ENCODE peak calls at places on chromosome 20, in eight cellular contexts. W, C, J, X, P, B, L and G are unnamed samples.

GRCh38 chr20:1671891-1672669 is 14.5 kb upstream of the SIRPG start:
- DNase-seq in W (no peak), C (no peak), J (no peak), X (no peak), P (no peak), B (no peak), L (no peak), G (no peak)

GRCh38 chr20:59010995-59011873 is 4.2 kb upstream of the CTSZ start:
- DNase-seq in W (no peak), C (no peak), J (no peak), X (no peak), P (no peak), B (no peak), L (no peak), G (no peak)

GRCh38 chr20:58707770-58708169 is 15.2 kb downstream of the NPEPL1 start:
- DNase-seq in W (peak; percentile 36), C (no peak), J (no peak), X (no peak), P (no peak), B (no peak), L (no peak), G (no peak)

GRCh38 chr20:5608448-5609161 is 141.6 kb upstream of the SHLD1 start:
- DNase-seq in W (no peak), C (no peak), J (no peak), X (no peak), P (no peak), B (no peak), L (no peak), G (no peak)

GRCh38 chr20:57008217-57008616 is 258.2 kb downstream of the BMP7 start:
- DNase-seq in W (no peak), C (no peak), J (no peak), X (no peak), P (no peak), B (peak; percentile 66), L (no peak), G (no peak)

GRCh38 chr20:51953731-51954340 is 151.5 kb upstream of the SALL4 start:
- DNase-seq in W (no peak), C (no peak), J (no peak), X (no peak), P (peak; percentile 10), B (no peak), L (no peak), G (no peak)

GRCh38 chr20:57198359-57199072 is 67.9 kb downstream of the BMP7 start:
- DNase-seq in W (no peak), C (no peak), J (peak; percentile 39), X (no peak), P (no peak), B (no peak), L (no peak), G (no peak)

GRCh38 chr20:9532069-9532809 is 17.8 kb downstream of the LAMP5 start:
- DNase-seq in W (no peak), C (no peak), J (no peak), X (no peak), P (no peak), B (no peak), L (no peak), G (no peak)

GRCh38 chr20:7980332-7981046 is 39.1 kb downstream of the TMX4 start:
- DNase-seq in W (no peak), C (peak; percentile 59), J (peak; percentile 8), X (no peak), P (peak; percentile 36), B (no peak), L (peak; percentile 34), G (no peak)

GRCh38 chr20:1934578-1935573 is 39.7 kb downstream of the SIRPA start:
- DNase-seq in W (no peak), C (no peak), J (no peak), X (no peak), P (no peak), B (peak; percentile 80), L (no peak), G (peak; percentile 94)

GRCh38 chr20:4502756-4503155 is 219.0 kb upstream of the PRND start:
- DNase-seq in W (no peak), C (no peak), J (no peak), X (no peak), P (no peak), B (no peak), L (no peak), G (no peak)

GRCh38 chr20:10802201-10802600 is 128.4 kb upstream of the JAG1 start:
- DNase-seq in W (no peak), C (no peak), J (no peak), X (no peak), P (no peak), B (no peak), L (no peak), G (no peak)

DNA sequence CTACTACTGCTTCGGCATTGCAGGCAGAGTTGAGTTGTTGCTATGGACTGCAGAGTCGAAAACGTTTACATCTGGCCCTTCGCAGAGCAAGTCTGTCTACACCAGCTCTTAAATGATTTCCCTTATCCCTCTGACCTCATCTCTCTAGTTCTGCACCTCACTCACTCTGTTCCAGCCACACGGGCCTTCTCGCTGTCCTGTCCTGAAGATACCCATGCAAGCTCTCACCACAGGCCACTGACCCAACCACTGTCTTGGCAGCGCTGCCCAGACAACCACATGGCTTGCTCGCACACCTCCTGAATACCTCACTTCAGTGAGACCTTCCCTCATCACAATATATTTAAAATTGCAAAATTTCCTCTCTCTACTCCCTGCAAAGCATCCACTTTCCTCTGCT is 31.4 kb downstream of the B4GALT5 start:
- DNase-seq in W (no peak), C (no peak), J (no peak), X (no peak), P (no peak), B (no peak), L (no peak), G (no peak)
- H3K4me1 ChIP-seq in W (peaks cover 100% of the 10 kb centered on the region), C (no peaks in the 10 kb centered on the region), J (peaks cover 28% of the 10 kb centered on the region), X (no peaks in the 10 kb centered on the region), P (peaks cover 47% of the 10 kb centered on the region), B (peaks cover 6% of the 10 kb centered on the region), L (peaks cover 7% of the 10 kb centered on the region), G (peaks cover 15% of the 10 kb centered on the region)

DNA sequence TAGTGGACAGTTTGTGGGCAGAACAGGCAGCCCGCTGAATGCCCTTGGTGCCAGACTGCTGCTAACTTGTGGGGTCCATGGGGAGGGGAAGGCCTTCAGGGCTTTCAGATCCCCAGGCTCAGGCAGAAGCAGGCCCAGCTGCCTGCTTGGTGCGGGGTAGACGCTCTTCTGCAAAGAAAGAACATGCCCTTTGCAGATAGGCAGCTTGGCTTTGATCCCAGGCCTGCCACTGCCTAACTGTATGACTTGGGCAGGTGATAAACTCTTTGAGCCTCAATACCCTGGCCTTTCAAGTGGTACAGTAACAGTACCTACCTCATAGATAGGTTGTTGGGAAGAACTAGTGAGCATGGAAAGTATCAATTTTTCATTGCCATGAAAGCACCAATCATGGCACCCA is 28.4 kb downstream of the CHMP4B start:
- DNase-seq in W (no peak), C (no peak), J (no peak), X (no peak), P (no peak), B (no peak), L (no peak), G (peak; percentile 74)
- H3K4me1 ChIP-seq in W (peaks cover 96% of the 10 kb centered on the region), C (peaks cover 68% of the 10 kb centered on the region), J (no peaks in the 10 kb centered on the region), X (peaks cover 73% of the 10 kb centered on the region), P (peaks cover 44% of the 10 kb centered on the region), B (peaks cover 5% of the 10 kb centered on the region), L (peaks cover 3% of the 10 kb centered on the region), G (peaks cover 34% of the 10 kb centered on the region)

GRCh38 chr20:43750774-43751166 is 24.0 kb upstream of the GTSF1L start:
- DNase-seq in W (no peak), C (no peak), J (no peak), X (no peak), P (no peak), B (no peak), L (no peak), G (no peak)

GRCh38 chr20:43751167-43752050 is 24.6 kb upstream of the GTSF1L start:
- DNase-seq in W (no peak), C (peak; percentile 49), J (no peak), X (peak; percentile 65), P (peak; percentile 55), B (no peak), L (no peak), G (no peak)

GRCh38 chr20:43748274-43748673 is 21.5 kb upstream of the GTSF1L start:
- DNase-seq in W (no peak), C (no peak), J (no peak), X (no peak), P (no peak), B (no peak), L (no peak), G (no peak)

GRCh38 chr20:43752051-43752360 is 25.2 kb upstream of the GTSF1L start:
- DNase-seq in W (no peak), C (no peak), J (no peak), X (peak; percentile 33), P (no peak), B (no peak), L (no peak), G (no peak)

GRCh38 chr20:43749734-43750294 is 23.0 kb upstream of the GTSF1L start:
- DNase-seq in W (peak; percentile 96), C (peak; percentile 87), J (peak; percentile 70), X (peak; percentile 94), P (peak; percentile 73), B (peak; percentile 38), L (peak; percentile 82), G (peak; percentile 90)
- H3K4me1 ChIP-seq in W (peaks cover 78% of the 10 kb centered on the region), C (peaks cover 35% of the 10 kb centered on the region), J (no peaks in the 10 kb centered on the region), X (peaks cover 18% of the 10 kb centered on the region), P (peaks cover 51% of the 10 kb centered on the region), B (no peaks in the 10 kb centered on the region), L (no peaks in the 10 kb centered on the region), G (no peaks in the 10 kb centered on the region)

GRCh38 chr20:63536241-63536977 is 767 bp downstream of the PTK6 start:
- DNase-seq in W (peak; percentile 85), C (no peak), J (peak; percentile 31), X (no peak), P (no peak), B (no peak), L (no peak), G (peak; percentile 58)
- H3K4me1 ChIP-seq in W (peaks cover 68% of the 10 kb centered on the region), C (peaks cover 23% of the 10 kb centered on the region), J (peaks cover 21% of the 10 kb centered on the region), X (peaks cover 21% of the 10 kb centered on the region), P (peaks cover 23% of the 10 kb centered on the region), B (no peaks in the 10 kb centered on the region), L (no peaks in the 10 kb centered on the region), G (no peaks in the 10 kb centered on the region)

DNA sequence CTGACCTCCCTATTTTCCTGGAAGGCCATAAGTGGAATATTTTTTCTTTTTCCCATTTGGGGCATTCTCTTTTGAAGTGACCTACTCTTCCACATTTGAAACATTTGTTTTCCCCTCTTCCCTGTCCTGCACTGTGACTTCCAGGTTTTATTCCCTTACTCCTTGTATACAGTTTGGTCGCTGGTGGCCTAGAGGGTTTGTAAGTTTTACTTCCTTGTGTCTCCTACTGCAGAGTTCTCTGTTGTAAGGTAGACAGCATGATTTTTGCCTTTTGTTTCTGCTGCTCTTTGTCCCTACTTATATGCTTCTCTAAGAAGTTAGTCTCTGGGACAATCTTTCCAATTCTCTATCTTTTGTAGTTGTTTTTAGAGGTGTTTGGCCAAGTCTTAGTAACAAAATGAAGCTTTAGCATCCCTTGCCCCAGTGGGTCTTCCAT is 7.4 kb upstream of the ZNFX1 start:
- DNase-seq in W (no peak), C (no peak), J (no peak), X (no peak), P (peak; percentile 10), B (no peak), L (no peak), G (no peak)
- H3K4me1 ChIP-seq in W (peaks cover 73% of the 10 kb centered on the region), C (peaks cover 73% of the 10 kb centered on the region), J (no peaks in the 10 kb centered on the region), X (peaks cover 21% of the 10 kb centered on the region), P (peaks cover 68% of the 10 kb centered on the region), B (no peaks in the 10 kb centered on the region), L (no peaks in the 10 kb centered on the region), G (peaks cover 4% of the 10 kb centered on the region)